ENCODE peak calls at places on chromosomes 5 and 9, in six cellular contexts. E is GM18507, L is HT1080, R is NCI-H774, T is iris pigment epithelial cell, N is mesothelial cell of epicardium. G is an unnamed sample.

GRCh38 chr9:132662152-132662945 is 7.4 kb downstream of the DDX31 start:
- DNase-seq in E (no peak), L (no peak), R (no peak), T (no peak), N (no peak), G (no peak)

GRCh38 chr9:37992924-37993349 is 76.1 kb downstream of the SHB start:
- DNase-seq in E (no peak), L (no peak), R (no peak), T (no peak), N (no peak), G (peak)

GRCh38 chr5:87499478-87500410 is 87.0 kb upstream of the CCNH start:
- DNase-seq in E (no peak), L (peak), R (no peak), T (no peak), N (no peak), G (no peak)

GRCh38 chr5:1936413-1936812 is 53.7 kb upstream of the IRX4 start:
- DNase-seq in E (no peak), L (no peak), R (no peak), T (no peak), N (no peak), G (no peak)

GRCh38 chr9:77175152-77175551 is 2.2 kb upstream of the VPS13A start:
- DNase-seq in E (no peak), L (no peak), R (no peak), T (no peak), N (no peak), G (peak)

GRCh38 chr9:127853312-127854168 is 918 bp downstream of the ENG start:
- DNase-seq in E (no peak), L (no peak), R (no peak), T (peak), N (no peak), G (no peak)

GRCh38 chr9:35237303-35237702 is 75.5 kb downstream of the UNC13B start:
- DNase-seq in E (no peak), L (no peak), R (peak), T (no peak), N (no peak), G (no peak)

GRCh38 chr9:91824591-91825339 is 125.3 kb downstream of the ROR2 start:
- DNase-seq in E (no peak), L (no peak), R (no peak), T (no peak), N (no peak), G (no peak)

GRCh38 chr5:84961903-84962302 is 577.2 kb upstream of the EDIL3 start:
- DNase-seq in E (no peak), L (no peak), R (no peak), T (no peak), N (no peak), G (no peak)

GRCh38 chr9:7777776-7778175 is 21.8 kb downstream of the DMAC1 start:
- DNase-seq in E (no peak), L (peak), R (peak), T (no peak), N (no peak), G (no peak)

GRCh38 chr5:174044451-174044850 is 1.1 kb upstream of the NSG2 start:
- DNase-seq in E (no peak), L (no peak), R (no peak), T (no peak), N (no peak), G (no peak)

GRCh38 chr5:179974946-179975712 is 67.4 kb upstream of the TBC1D9B start:
- DNase-seq in E (peak), L (peak), R (no peak), T (peak), N (no peak), G (no peak)

GRCh38 chr5:174542466-174542865 is 181.9 kb upstream of the MSX2 start:
- DNase-seq in E (no peak), L (no peak), R (no peak), T (no peak), N (no peak), G (no peak)

GRCh38 chr5:90161399-90161798 is 248.2 kb downstream of the CETN3 start:
- DNase-seq in E (no peak), L (peak), R (no peak), T (peak), N (no peak), G (no peak)

GRCh38 chr5:133391349-133392136 is 220.8 kb downstream of the FSTL4 start:
- DNase-seq in E (no peak), L (no peak), R (no peak), T (no peak), N (no peak), G (no peak)

GRCh38 chr9:96383165-96383939 is at the start of gene SLC35D2:
- DNase-seq in E (no peak), L (peak), R (peak), T (peak), N (peak), G (no peak)

GRCh38 chr9:12784461-12785250 is 9.8 kb downstream of the LURAP1L start:
- DNase-seq in E (no peak), L (peak), R (peak), T (peak), N (no peak), G (no peak)

GRCh38 chr9:132878695-132879064 is at the start of gene SPACA9:
- DNase-seq in E (peak), L (no peak), R (peak), T (peak), N (peak), G (no peak)

GRCh38 chr5:83956386-83956785 is 235.7 kb upstream of the HAPLN1 start:
- DNase-seq in E (no peak), L (no peak), R (no peak), T (peak), N (no peak), G (no peak)

GRCh38 chr9:15132107-15132506 is 174.9 kb downstream of the TTC39B start:
- DNase-seq in E (no peak), L (no peak), R (no peak), T (no peak), N (no peak), G (no peak)

GRCh38 chr5:123000731-123001130 is 35.8 kb downstream of the PPIC start:
- DNase-seq in E (no peak), L (no peak), R (no peak), T (no peak), N (no peak), G (no peak)

GRCh38 chr5:168480601-168481000 is 5.7 kb upstream of the RARS1 start:
- DNase-seq in E (no peak), L (no peak), R (no peak), T (no peak), N (no peak), G (no peak)

GRCh38 chr5:166625210-166625865 is 1666.1 kb upstream of the WWC1 start:
- DNase-seq in E (no peak), L (peak), R (no peak), T (peak), N (no peak), G (no peak)

GRCh38 chr9:29214162-29214520 is 1640.9 kb upstream of the C9orf72 start:
- DNase-seq in E (no peak), L (no peak), R (peak), T (peak), N (no peak), G (no peak)

GRCh38 chr5:41048986-41049385 is 22.2 kb downstream of the MROH2B start:
- DNase-seq in E (no peak), L (no peak), R (no peak), T (no peak), N (no peak), G (no peak)

GRCh38 chr5:51433052-51433710 is 49.9 kb downstream of the ISL1 start:
- DNase-seq in E (no peak), L (peak), R (no peak), T (no peak), N (no peak), G (no peak)

GRCh38 chr9:124849801-124850200 is 3.5 kb upstream of the WDR38 start:
- DNase-seq in E (no peak), L (no peak), R (no peak), T (peak), N (no peak), G (no peak)

GRCh38 chr5:180471866-180472265 is 22.3 kb upstream of the CNOT6 start:
- DNase-seq in E (no peak), L (no peak), R (no peak), T (no peak), N (no peak), G (no peak)

GRCh38 chr9:109164040-109164439 is 3.0 kb downstream of the FRRS1L start:
- DNase-seq in E (no peak), L (no peak), R (no peak), T (no peak), N (no peak), G (no peak)

GRCh38 chr5:178403956-178404600 is 171.5 kb upstream of the PHYKPL start:
- DNase-seq in E (no peak), L (no peak), R (no peak), T (no peak), N (no peak), G (no peak)

GRCh38 chr5:88888799-88889164 is 5.8 kb upstream of the MEF2C start:
- DNase-seq in E (no peak), L (no peak), R (no peak), T (no peak), N (no peak), G (no peak)

GRCh38 chr5:173016621-173017046 is 33.1 kb downstream of the ATP6V0E1 start:
- DNase-seq in E (no peak), L (peak), R (no peak), T (peak), N (no peak), G (no peak)

GRCh38 chr5:9046756-9047481 is 499.0 kb downstream of the SEMA5A start:
- DNase-seq in E (no peak), L (peak), R (no peak), T (peak), N (no peak), G (no peak)

GRCh38 chr9:112110094-112110772 is 64.9 kb downstream of the SUSD1 start:
- DNase-seq in E (no peak), L (no peak), R (no peak), T (no peak), N (no peak), G (no peak)

GRCh38 chr5:107968998-107969397 is 298.3 kb upstream of the EFNA5 start:
- DNase-seq in E (no peak), L (peak), R (no peak), T (peak), N (no peak), G (no peak)

GRCh38 chr9:83920469-83920941 is 727 bp downstream of the KIF27 start:
- DNase-seq in E (no peak), L (no peak), R (peak), T (peak), N (peak), G (peak)